ENCODE peak calls at places on chromosomes 16 and 17, in six cellular contexts. One of them, this sample, is unnamed.

GRCh38 chr17:5000237-5000639 is 2.5 kb downstream of the KIF1C start:
- DNase-seq in GM12878: no peak
- DNase-seq in HepG2: no peak
- DNase-seq in endothelial cell of umbilical vein: no peak
- DNase-seq in A549: no peak
- DNase-seq in K562: no peak
- DNase-seq in this sample: no peak

GRCh38 chr16:14071576-14072271 is 605 bp downstream of the MRTFB start:
- DNase-seq in endothelial cell of umbilical vein: peak; percentile 25
- DNase-seq in K562: no peak
- DNase-seq in HepG2: peak; percentile 30
- DNase-seq in A549: no peak
- DNase-seq in GM12878: no peak
- DNase-seq in this sample: peak; percentile 37

GRCh38 chr17:78095035-78095434 is 33.5 kb downstream of the TMC6 start:
- DNase-seq in endothelial cell of umbilical vein: no peak
- DNase-seq in HepG2: no peak
- DNase-seq in A549: no peak
- DNase-seq in K562: no peak
- DNase-seq in GM12878: no peak
- DNase-seq in this sample: no peak

GRCh38 chr17:17638467-17638866 is 42.8 kb upstream of the RAI1 start:
- DNase-seq in A549: no peak
- DNase-seq in endothelial cell of umbilical vein: no peak
- DNase-seq in GM12878: no peak
- DNase-seq in HepG2: no peak
- DNase-seq in K562: no peak
- DNase-seq in this sample: no peak

GRCh38 chr16:19169081-19169639 is 1.1 kb downstream of the SYT17 start:
- DNase-seq in endothelial cell of umbilical vein: no peak
- DNase-seq in GM12878: no peak
- DNase-seq in HepG2: no peak
- DNase-seq in A549: no peak
- DNase-seq in K562: no peak
- DNase-seq in this sample: no peak

GRCh38 chr17:63116228-63116627 is 150.2 kb downstream of the TANC2 start:
- DNase-seq in HepG2: peak; percentile 13
- DNase-seq in K562: no peak
- DNase-seq in A549: peak; percentile 40
- DNase-seq in GM12878: no peak
- DNase-seq in endothelial cell of umbilical vein: no peak
- DNase-seq in this sample: no peak

GRCh38 chr17:64096037-64096436 is 33.9 kb downstream of the ERN1 start:
- DNase-seq in endothelial cell of umbilical vein: no peak
- DNase-seq in A549: no peak
- DNase-seq in K562: no peak
- DNase-seq in HepG2: no peak
- DNase-seq in GM12878: no peak
- DNase-seq in this sample: no peak

GRCh38 chr17:48890086-48890485 is 2.5 kb upstream of the ATP5MC1 start:
- DNase-seq in A549: no peak
- DNase-seq in HepG2: no peak
- DNase-seq in GM12878: no peak
- DNase-seq in K562: no peak
- DNase-seq in endothelial cell of umbilical vein: no peak
- DNase-seq in this sample: no peak

GRCh38 chr17:28992202-28992601 is 13.6 kb downstream of the SEZ6 start:
- DNase-seq in HepG2: no peak
- DNase-seq in A549: no peak
- DNase-seq in GM12878: no peak
- DNase-seq in K562: no peak
- DNase-seq in endothelial cell of umbilical vein: no peak
- DNase-seq in this sample: no peak

GRCh38 chr17:9371019-9371418 is 204.6 kb downstream of the STX8 start:
- DNase-seq in endothelial cell of umbilical vein: peak; percentile 78
- DNase-seq in GM12878: peak; percentile 37
- DNase-seq in K562: no peak
- DNase-seq in A549: peak; percentile 86
- DNase-seq in HepG2: peak; percentile 83
- DNase-seq in this sample: no peak

GRCh38 chr17:9332164-9332527 is 243.5 kb downstream of the STX8 start:
- DNase-seq in endothelial cell of umbilical vein: no peak
- DNase-seq in A549: no peak
- DNase-seq in K562: no peak
- DNase-seq in HepG2: no peak
- DNase-seq in GM12878: no peak
- DNase-seq in this sample: no peak

GRCh38 chr17:1108810-1109605 is 70.8 kb downstream of the ABR start:
- DNase-seq in HepG2: no peak
- DNase-seq in GM12878: no peak
- DNase-seq in A549: peak; percentile 66
- DNase-seq in K562: no peak
- DNase-seq in endothelial cell of umbilical vein: peak; percentile 42
- DNase-seq in this sample: peak; percentile 62

GRCh38 chr16:82456683-82457082 is 170.1 kb upstream of the CDH13 start:
- DNase-seq in endothelial cell of umbilical vein: peak; percentile 62
- DNase-seq in HepG2: peak; percentile 50
- DNase-seq in A549: peak; percentile 64
- DNase-seq in GM12878: no peak
- DNase-seq in K562: peak; percentile 66
- DNase-seq in this sample: peak; percentile 63

GRCh38 chr16:65142276-65142675 is 20.4 kb upstream of the CDH11 start:
- DNase-seq in GM12878: no peak
- DNase-seq in A549: no peak
- DNase-seq in HepG2: no peak
- DNase-seq in K562: no peak
- DNase-seq in endothelial cell of umbilical vein: no peak
- DNase-seq in this sample: no peak

GRCh38 chr16:11989238-11990160 is 13.0 kb downstream of the SNX29 start:
- DNase-seq in endothelial cell of umbilical vein: no peak
- DNase-seq in A549: no peak
- DNase-seq in GM12878: no peak
- DNase-seq in K562: peak; percentile 9
- DNase-seq in HepG2: no peak
- DNase-seq in this sample: peak; percentile 82

GRCh38 chr16:23327836-23328235 is 25.7 kb downstream of the SCNN1B start:
- DNase-seq in HepG2: no peak
- DNase-seq in K562: no peak
- DNase-seq in GM12878: no peak
- DNase-seq in endothelial cell of umbilical vein: no peak
- DNase-seq in A549: no peak
- DNase-seq in this sample: no peak

GRCh38 chr16:85210423-85211169 is 98.3 kb upstream of the CIBAR2 start:
- DNase-seq in A549: peak; percentile 33
- DNase-seq in HepG2: no peak
- DNase-seq in K562: no peak
- DNase-seq in endothelial cell of umbilical vein: no peak
- DNase-seq in GM12878: no peak
- DNase-seq in this sample: no peak

GRCh38 chr17:76497979-76498885 is 3.0 kb downstream of the RHBDF2 start:
- DNase-seq in A549: peak; percentile 70
- DNase-seq in K562: no peak
- DNase-seq in endothelial cell of umbilical vein: peak; percentile 93
- DNase-seq in HepG2: peak; percentile 55
- DNase-seq in GM12878: no peak
- DNase-seq in this sample: no peak

GRCh38 chr17:37605813-37606505 is 3.3 kb downstream of the SYNRG start:
- DNase-seq in GM12878: no peak
- DNase-seq in K562: no peak
- DNase-seq in A549: no peak
- DNase-seq in endothelial cell of umbilical vein: peak; percentile 9
- DNase-seq in HepG2: no peak
- DNase-seq in this sample: peak; percentile 51

GRCh38 chr17:37608369-37609169 is 649 bp downstream of the SYNRG start:
- DNase-seq in K562: peak; percentile 54
- DNase-seq in GM12878: no peak
- DNase-seq in A549: peak; percentile 22
- DNase-seq in HepG2: peak; percentile 39
- DNase-seq in endothelial cell of umbilical vein: peak; percentile 77
- DNase-seq in this sample: peak; percentile 77

GRCh38 chr17:37607637-37608368 is 1.4 kb downstream of the SYNRG start:
- DNase-seq in K562: no peak
- DNase-seq in endothelial cell of umbilical vein: no peak
- DNase-seq in A549: no peak
- DNase-seq in GM12878: no peak
- DNase-seq in HepG2: no peak
- DNase-seq in this sample: no peak

GRCh38 chr17:37610971-37611370 is 1.8 kb upstream of the SYNRG start:
- DNase-seq in endothelial cell of umbilical vein: no peak
- DNase-seq in K562: no peak
- DNase-seq in HepG2: no peak
- DNase-seq in A549: peak; percentile 46
- DNase-seq in GM12878: no peak
- DNase-seq in this sample: peak; percentile 12

GRCh38 chr17:37609170-37610040 is at the start of gene SYNRG:
- DNase-seq in A549: peak; percentile 98
- DNase-seq in HepG2: peak; percentile 92
- DNase-seq in GM12878: peak; percentile 81
- DNase-seq in endothelial cell of umbilical vein: peak; percentile 98
- DNase-seq in K562: peak; percentile 96
- DNase-seq in this sample: peak; percentile 98
- TF ChIP-seq CTCF in A549: peak; percentile 33
- TF ChIP-seq CTCF in HepG2: peak; percentile 61
- TF ChIP-seq CTCF in GM12878: peak; percentile 42
- TF ChIP-seq CTCF in endothelial cell of umbilical vein: peak; percentile 12
- TF ChIP-seq CTCF in K562: peak; percentile 96
- TF ChIP-seq CTCF in this sample: peak; percentile 36

GRCh38 chr16:57538235-57538711 is 1.9 kb upstream of the CCDC102A start:
- DNase-seq in endothelial cell of umbilical vein: no peak
- DNase-seq in GM12878: no peak
- DNase-seq in HepG2: no peak
- DNase-seq in K562: no peak
- DNase-seq in A549: no peak
- DNase-seq in this sample: no peak
- TF ChIP-seq MYC in endothelial cell of umbilical vein: no peak
- TF ChIP-seq MYC in GM12878: no peak
- TF ChIP-seq MYC in HepG2: no peak
- TF ChIP-seq MYC in K562: no peak
- TF ChIP-seq MYC in A549: no peak
- TF ChIP-seq MYC in this sample: no peak

GRCh38 chr16:68995011-68995504 is 110.4 kb upstream of the HAS3 start:
- DNase-seq in endothelial cell of umbilical vein: peak; percentile 53
- DNase-seq in HepG2: peak; percentile 78
- DNase-seq in K562: peak; percentile 39
- DNase-seq in A549: peak; percentile 84
- DNase-seq in GM12878: no peak
- DNase-seq in this sample: peak; percentile 52
- TF ChIP-seq CTCF in endothelial cell of umbilical vein: peak; percentile 34
- TF ChIP-seq CTCF in HepG2: peak; percentile 63
- TF ChIP-seq CTCF in K562: peak; percentile 47
- TF ChIP-seq CTCF in A549: peak; percentile 62
- TF ChIP-seq CTCF in GM12878: peak; percentile 39
- TF ChIP-seq CTCF in this sample: peak; percentile 34

DNA sequence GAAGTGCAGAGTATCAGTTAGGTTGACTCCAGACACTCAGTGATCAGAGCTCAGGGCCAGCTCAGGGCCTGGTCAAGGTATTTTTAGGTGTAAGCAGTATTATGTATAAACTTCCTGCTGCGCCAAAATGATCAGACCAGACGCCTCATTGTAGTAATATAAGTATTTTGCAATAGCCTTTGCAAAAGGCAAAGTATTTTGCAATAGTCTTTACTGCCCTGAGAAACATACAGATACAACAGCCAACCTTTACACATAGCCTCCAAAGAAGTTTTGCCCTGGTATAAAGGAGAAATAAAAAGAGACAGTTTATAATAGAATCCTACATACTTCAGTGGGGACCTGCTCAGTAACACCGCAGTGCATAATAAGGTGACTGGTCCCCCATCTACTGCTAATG is 333.0 kb upstream of the EEF2KMT start:
- DNase-seq in GM12878: no peak
- DNase-seq in K562: no peak
- DNase-seq in HepG2: no peak
- DNase-seq in endothelial cell of umbilical vein: no peak
- DNase-seq in A549: no peak
- DNase-seq in this sample: peak; percentile 43
- TF ChIP-seq MYC in GM12878: no peak
- TF ChIP-seq MYC in K562: no peak
- TF ChIP-seq MYC in HepG2: no peak
- TF ChIP-seq MYC in endothelial cell of umbilical vein: no peak
- TF ChIP-seq MYC in A549: no peak
- TF ChIP-seq MYC in this sample: no peak

GRCh38 chr17:39927928-39928867 is 666 bp downstream of the LRRC3C start:
- DNase-seq in GM12878: no peak
- DNase-seq in K562: no peak
- DNase-seq in endothelial cell of umbilical vein: peak; percentile 19
- DNase-seq in A549: peak; percentile 35
- DNase-seq in HepG2: peak; percentile 72
- DNase-seq in this sample: no peak
- TF ChIP-seq CTCF in GM12878: no peak
- TF ChIP-seq CTCF in K562: no peak
- TF ChIP-seq CTCF in endothelial cell of umbilical vein: no peak
- TF ChIP-seq CTCF in A549: no peak
- TF ChIP-seq CTCF in HepG2: no peak
- TF ChIP-seq CTCF in this sample: no peak

This sample was measured in NB4.